ENCODE peak calls at places on chromosome 1, in seven cellular contexts. J is DMS153; V is fibroblast of pulmonary artery; P is nucleus accumbens; H is cardiac muscle cell; Z is central memory CD4-positive, alpha-beta T cell; U is pancreas. S is an unnamed sample.

GRCh38 chr1:225847610-225848009 is 34.6 kb downstream of the TMEM63A start:
- DNase-seq in J (peak), V (no peak), P (no peak), H (no peak), Z (no peak), U (peak), S (no peak)

GRCh38 chr1:167082511-167083027 is 7.6 kb downstream of the GPA33 start:
- DNase-seq in J (peak), V (no peak), P (no peak), H (no peak), Z (no peak), U (peak), S (no peak)

GRCh38 chr1:15622707-15623373 is 5.6 kb downstream of the DDI2 start:
- DNase-seq in J (no peak), V (no peak), P (no peak), H (no peak), Z (no peak), U (no peak), S (no peak)

GRCh38 chr1:35442737-35443136 is 114.5 kb downstream of the KIAA0319L start:
- DNase-seq in J (no peak), V (no peak), P (no peak), H (no peak), Z (no peak), U (no peak), S (no peak)

GRCh38 chr1:81151300-81151699 is 649.4 kb upstream of the ADGRL2 start:
- DNase-seq in J (peak), V (peak), P (no peak), H (no peak), Z (no peak), U (no peak), S (no peak)

GRCh38 chr1:117753652-117754051 is 147.8 kb downstream of the TENT5C start:
- DNase-seq in J (no peak), V (peak), P (no peak), H (no peak), Z (no peak), U (no peak), S (no peak)

GRCh38 chr1:204149107-204149506 is 2.7 kb downstream of the ETNK2 start:
- DNase-seq in J (no peak), V (no peak), P (no peak), H (no peak), Z (no peak), U (no peak), S (no peak)

GRCh38 chr1:100631015-100631521 is 88.5 kb upstream of the VCAM1 start:
- DNase-seq in J (no peak), V (peak), P (no peak), H (no peak), Z (no peak), U (no peak), S (no peak)

GRCh38 chr1:29548091-29548490 is 311.8 kb downstream of the PTPRU start:
- DNase-seq in J (no peak), V (no peak), P (no peak), H (no peak), Z (no peak), U (no peak), S (no peak)

GRCh38 chr1:210711825-210712224 is 383.1 kb downstream of the HHAT start:
- DNase-seq in J (no peak), V (no peak), P (no peak), H (peak), Z (no peak), U (no peak), S (no peak)

GRCh38 chr1:42172394-42173133 is 8.0 kb upstream of the GUCA2A start:
- DNase-seq in J (peak), V (no peak), P (no peak), H (peak), Z (no peak), U (peak), S (no peak)

GRCh38 chr1:183946309-183946591 is 91.3 kb downstream of the COLGALT2 start:
- DNase-seq in J (no peak), V (no peak), P (no peak), H (no peak), Z (no peak), U (no peak), S (no peak)

GRCh38 chr1:1281533-1282321 is 1.5 kb downstream of the SCNN1D start:
- DNase-seq in J (peak), V (peak), P (no peak), H (no peak), Z (no peak), U (peak), S (no peak)

GRCh38 chr1:176849281-176849680 is 315.2 kb downstream of the ASTN1 start:
- DNase-seq in J (no peak), V (no peak), P (no peak), H (no peak), Z (no peak), U (no peak), S (no peak)

GRCh38 chr1:27575861-27576331 is 28.0 kb downstream of the AHDC1 start:
- DNase-seq in J (peak), V (peak), P (peak), H (peak), Z (no peak), U (peak), S (no peak)